ENCODE peak calls at places on chromosomes 2 and 18, in seven cellular contexts. One of them, this sample, is unnamed.
A peak's percentile ranks its signal among the peaks of the same experiment; 100 is the strongest.

GRCh38 chr2:231526341-231527090 is 3.7 kb downstream of the NMUR1 start:
- DNase-seq in nucleus accumbens: no peak
- DNase-seq in activated CD4-positive, alpha-beta T cell treated with anti-CD3 and anti-CD28 coated beads, Interleukin-2, amount 50 U/mL, for 1 hour: no peak
- DNase-seq in retina: no peak
- DNase-seq in neuronal stem cell: no peak
- DNase-seq in Jurkat, Clone E6-1: no peak
- DNase-seq in foreskin fibroblast: no peak
- DNase-seq in this sample: no peak

GRCh38 chr2:10863837-10864236 is 47.9 kb upstream of the KCNF1 start:
- DNase-seq in nucleus accumbens: no peak
- DNase-seq in activated CD4-positive, alpha-beta T cell treated with anti-CD3 and anti-CD28 coated beads, Interleukin-2, amount 50 U/mL, for 1 hour: no peak
- DNase-seq in retina: no peak
- DNase-seq in neuronal stem cell: no peak
- DNase-seq in Jurkat, Clone E6-1: no peak
- DNase-seq in foreskin fibroblast: no peak
- DNase-seq in this sample: no peak

GRCh38 chr2:148888003-148888501 is 13.0 kb downstream of the KIF5C start:
- DNase-seq in nucleus accumbens: no peak
- DNase-seq in activated CD4-positive, alpha-beta T cell treated with anti-CD3 and anti-CD28 coated beads, Interleukin-2, amount 50 U/mL, for 1 hour: no peak
- DNase-seq in retina: peak; percentile 82
- DNase-seq in neuronal stem cell: peak; percentile 44
- DNase-seq in Jurkat, Clone E6-1: no peak
- DNase-seq in foreskin fibroblast: peak; percentile 8
- DNase-seq in this sample: no peak

GRCh38 chr2:197857708-197858107 is 53.3 kb downstream of the PLCL1 start:
- DNase-seq in nucleus accumbens: no peak
- DNase-seq in activated CD4-positive, alpha-beta T cell treated with anti-CD3 and anti-CD28 coated beads, Interleukin-2, amount 50 U/mL, for 1 hour: no peak
- DNase-seq in retina: no peak
- DNase-seq in neuronal stem cell: no peak
- DNase-seq in Jurkat, Clone E6-1: no peak
- DNase-seq in foreskin fibroblast: no peak
- DNase-seq in this sample: no peak

GRCh38 chr2:96174251-96175144 is 29.3 kb upstream of the DUSP2 start:
- DNase-seq in nucleus accumbens: peak; percentile 6
- DNase-seq in activated CD4-positive, alpha-beta T cell treated with anti-CD3 and anti-CD28 coated beads, Interleukin-2, amount 50 U/mL, for 1 hour: peak; percentile 84
- DNase-seq in retina: peak; percentile 83
- DNase-seq in neuronal stem cell: peak; percentile 58
- DNase-seq in Jurkat, Clone E6-1: peak; percentile 66
- DNase-seq in foreskin fibroblast: peak; percentile 81
- DNase-seq in this sample: peak; percentile 72

GRCh38 chr2:71611781-71612545 is 158.6 kb downstream of the DYSF start:
- DNase-seq in nucleus accumbens: no peak
- DNase-seq in activated CD4-positive, alpha-beta T cell treated with anti-CD3 and anti-CD28 coated beads, Interleukin-2, amount 50 U/mL, for 1 hour: no peak
- DNase-seq in retina: no peak
- DNase-seq in neuronal stem cell: no peak
- DNase-seq in Jurkat, Clone E6-1: no peak
- DNase-seq in foreskin fibroblast: no peak
- DNase-seq in this sample: no peak

GRCh38 chr2:639703-640102 is 37.5 kb downstream of the TMEM18 start:
- DNase-seq in nucleus accumbens: no peak
- DNase-seq in activated CD4-positive, alpha-beta T cell treated with anti-CD3 and anti-CD28 coated beads, Interleukin-2, amount 50 U/mL, for 1 hour: no peak
- DNase-seq in retina: no peak
- DNase-seq in neuronal stem cell: no peak
- DNase-seq in Jurkat, Clone E6-1: no peak
- DNase-seq in foreskin fibroblast: no peak
- DNase-seq in this sample: no peak

GRCh38 chr2:238081150-238081549 is 19.0 kb upstream of the ESPNL start:
- DNase-seq in nucleus accumbens: no peak
- DNase-seq in activated CD4-positive, alpha-beta T cell treated with anti-CD3 and anti-CD28 coated beads, Interleukin-2, amount 50 U/mL, for 1 hour: no peak
- DNase-seq in retina: no peak
- DNase-seq in neuronal stem cell: no peak
- DNase-seq in Jurkat, Clone E6-1: no peak
- DNase-seq in foreskin fibroblast: no peak
- DNase-seq in this sample: no peak

GRCh38 chr18:6389005-6389404 is 25.7 kb downstream of the L3MBTL4 start:
- DNase-seq in nucleus accumbens: no peak
- DNase-seq in activated CD4-positive, alpha-beta T cell treated with anti-CD3 and anti-CD28 coated beads, Interleukin-2, amount 50 U/mL, for 1 hour: no peak
- DNase-seq in retina: no peak
- DNase-seq in neuronal stem cell: no peak
- DNase-seq in Jurkat, Clone E6-1: no peak
- DNase-seq in foreskin fibroblast: no peak
- DNase-seq in this sample: no peak

GRCh38 chr2:55399815-55400214 is 19.8 kb downstream of the CCDC88A start:
- DNase-seq in nucleus accumbens: no peak
- DNase-seq in activated CD4-positive, alpha-beta T cell treated with anti-CD3 and anti-CD28 coated beads, Interleukin-2, amount 50 U/mL, for 1 hour: no peak
- DNase-seq in retina: no peak
- DNase-seq in neuronal stem cell: no peak
- DNase-seq in Jurkat, Clone E6-1: no peak
- DNase-seq in foreskin fibroblast: no peak
- DNase-seq in this sample: no peak

GRCh38 chr18:76838182-76838581 is 15.8 kb downstream of the ZNF236 start:
- DNase-seq in nucleus accumbens: no peak
- DNase-seq in activated CD4-positive, alpha-beta T cell treated with anti-CD3 and anti-CD28 coated beads, Interleukin-2, amount 50 U/mL, for 1 hour: no peak
- DNase-seq in retina: no peak
- DNase-seq in neuronal stem cell: no peak
- DNase-seq in Jurkat, Clone E6-1: no peak
- DNase-seq in foreskin fibroblast: peak; percentile 47
- DNase-seq in this sample: no peak

GRCh38 chr2:12059616-12060441 is 313.4 kb downstream of the LPIN1 start:
- DNase-seq in nucleus accumbens: no peak
- DNase-seq in activated CD4-positive, alpha-beta T cell treated with anti-CD3 and anti-CD28 coated beads, Interleukin-2, amount 50 U/mL, for 1 hour: no peak
- DNase-seq in retina: peak; percentile 22
- DNase-seq in neuronal stem cell: no peak
- DNase-seq in Jurkat, Clone E6-1: no peak
- DNase-seq in foreskin fibroblast: peak; percentile 70
- DNase-seq in this sample: no peak

GRCh38 chr2:237723613-237724012 is 75.0 kb upstream of the RBM44 start:
- DNase-seq in nucleus accumbens: no peak
- DNase-seq in activated CD4-positive, alpha-beta T cell treated with anti-CD3 and anti-CD28 coated beads, Interleukin-2, amount 50 U/mL, for 1 hour: no peak
- DNase-seq in retina: no peak
- DNase-seq in neuronal stem cell: no peak
- DNase-seq in Jurkat, Clone E6-1: peak; percentile 59
- DNase-seq in foreskin fibroblast: peak; percentile 80
- DNase-seq in this sample: no peak

GRCh38 chr2:73494031-73494430 is 108.4 kb downstream of the ALMS1 start:
- DNase-seq in nucleus accumbens: no peak
- DNase-seq in activated CD4-positive, alpha-beta T cell treated with anti-CD3 and anti-CD28 coated beads, Interleukin-2, amount 50 U/mL, for 1 hour: no peak
- DNase-seq in retina: no peak
- DNase-seq in neuronal stem cell: no peak
- DNase-seq in Jurkat, Clone E6-1: no peak
- DNase-seq in foreskin fibroblast: peak; percentile 30
- DNase-seq in this sample: no peak

GRCh38 chr2:18599509-18600254 is 10.3 kb upstream of the NT5C1B start:
- DNase-seq in nucleus accumbens: no peak
- DNase-seq in activated CD4-positive, alpha-beta T cell treated with anti-CD3 and anti-CD28 coated beads, Interleukin-2, amount 50 U/mL, for 1 hour: no peak
- DNase-seq in retina: no peak
- DNase-seq in neuronal stem cell: no peak
- DNase-seq in Jurkat, Clone E6-1: no peak
- DNase-seq in foreskin fibroblast: peak; percentile 91
- DNase-seq in this sample: no peak

GRCh38 chr2:227848146-227848545 is 23.3 kb upstream of the DAW1 start:
- DNase-seq in nucleus accumbens: no peak
- DNase-seq in activated CD4-positive, alpha-beta T cell treated with anti-CD3 and anti-CD28 coated beads, Interleukin-2, amount 50 U/mL, for 1 hour: no peak
- DNase-seq in retina: no peak
- DNase-seq in neuronal stem cell: no peak
- DNase-seq in Jurkat, Clone E6-1: no peak
- DNase-seq in foreskin fibroblast: no peak
- DNase-seq in this sample: no peak

GRCh38 chr2:189544638-189545037 is 35.9 kb downstream of the SLC40A1 start:
- DNase-seq in nucleus accumbens: no peak
- DNase-seq in activated CD4-positive, alpha-beta T cell treated with anti-CD3 and anti-CD28 coated beads, Interleukin-2, amount 50 U/mL, for 1 hour: no peak
- DNase-seq in retina: no peak
- DNase-seq in neuronal stem cell: no peak
- DNase-seq in Jurkat, Clone E6-1: no peak
- DNase-seq in foreskin fibroblast: no peak
- DNase-seq in this sample: no peak

GRCh38 chr18:43159091-43159490 is 43.6 kb upstream of the RIT2 start:
- DNase-seq in nucleus accumbens: no peak
- DNase-seq in activated CD4-positive, alpha-beta T cell treated with anti-CD3 and anti-CD28 coated beads, Interleukin-2, amount 50 U/mL, for 1 hour: no peak
- DNase-seq in retina: no peak
- DNase-seq in neuronal stem cell: no peak
- DNase-seq in Jurkat, Clone E6-1: no peak
- DNase-seq in foreskin fibroblast: peak; percentile 44
- DNase-seq in this sample: no peak

GRCh38 chr18:38368246-38368645 is 802.6 kb upstream of the CELF4 start:
- DNase-seq in nucleus accumbens: no peak
- DNase-seq in activated CD4-positive, alpha-beta T cell treated with anti-CD3 and anti-CD28 coated beads, Interleukin-2, amount 50 U/mL, for 1 hour: no peak
- DNase-seq in retina: no peak
- DNase-seq in neuronal stem cell: no peak
- DNase-seq in Jurkat, Clone E6-1: peak; percentile 8
- DNase-seq in foreskin fibroblast: no peak
- DNase-seq in this sample: no peak

GRCh38 chr18:7196421-7196820 is 34.5 kb upstream of the LRRC30 start:
- DNase-seq in nucleus accumbens: no peak
- DNase-seq in activated CD4-positive, alpha-beta T cell treated with anti-CD3 and anti-CD28 coated beads, Interleukin-2, amount 50 U/mL, for 1 hour: no peak
- DNase-seq in retina: no peak
- DNase-seq in neuronal stem cell: no peak
- DNase-seq in Jurkat, Clone E6-1: no peak
- DNase-seq in foreskin fibroblast: no peak
- DNase-seq in this sample: no peak